ENCODE peak calls at places on chromosomes 3 and 15, in nine cellular contexts. M is HCT116; Y is progenitor cell of endocrine pancreas; O is stimulated activated naive CD8-positive, alpha-beta T cell treated with anti-CD3 and anti-CD28 coated beads, Interleukin-15, amount 100 ng/mL, for 72 hours; P is DMS153; N is glutamatergic neuron; H is HS-5; I is osteocyte; D is ACHN. F is an unnamed sample.

GRCh38 chr3:72368331-72368975 is 479.8 kb downstream of the SHQ1 start:
- DNase-seq in Y (no peak), N (no peak), I (no peak), O (no peak), M (no peak), P (no peak), H (no peak), D (no peak), F (no peak)

GRCh38 chr3:33884204-33884561 is 85.8 kb downstream of the PDCD6IP start:
- DNase-seq in N (no peak), I (no peak), P (peak; percentile 14), M (no peak), H (no peak), Y (no peak), D (no peak), O (no peak), F (peak; percentile 26)

GRCh38 chr15:91921821-91922198 is 68.3 kb downstream of the SLCO3A1 start:
- DNase-seq in Y (no peak), N (no peak), H (no peak), D (no peak), I (no peak), P (no peak), O (no peak), M (no peak), F (no peak)

GRCh38 chr15:63826513-63826912 is 7.2 kb downstream of the HERC1 start:
- DNase-seq in D (no peak), O (no peak), H (no peak), Y (no peak), P (no peak), I (no peak), M (no peak), N (no peak), F (no peak)

GRCh38 chr15:74200871-74201419 is 1.6 kb downstream of the STRA6 start:
- DNase-seq in N (no peak), D (no peak), O (no peak), H (no peak), Y (no peak), M (no peak), I (peak; percentile 88), P (no peak), F (no peak)

GRCh38 chr15:34362047-34362773 is 4.8 kb downstream of the LPCAT4 start:
- DNase-seq in I (no peak), D (no peak), Y (no peak), N (no peak), P (no peak), H (no peak), O (no peak), M (no peak), F (no peak)

GRCh38 chr3:140972833-140973232 is 31.2 kb downstream of the SLC25A36 start:
- DNase-seq in D (peak; percentile 38), N (no peak), O (no peak), P (no peak), Y (no peak), M (no peak), I (no peak), H (no peak), F (peak; percentile 41)

GRCh38 chr15:68695061-68695595 is 116.3 kb downstream of the CORO2B start:
- DNase-seq in Y (no peak), N (no peak), O (no peak), M (no peak), H (no peak), I (no peak), P (no peak), D (no peak), F (no peak)

GRCh38 chr15:63895194-63895593 is 61.4 kb upstream of the HERC1 start:
- DNase-seq in D (no peak), H (no peak), M (no peak), N (no peak), O (no peak), P (no peak), I (no peak), Y (no peak), F (no peak)

GRCh38 chr3:43862992-43863805 is 172.5 kb downstream of the ABHD5 start:
- DNase-seq in N (no peak), Y (no peak), O (no peak), H (no peak), D (no peak), I (peak; percentile 62), P (no peak), M (no peak), F (no peak)

GRCh38 chr15:71003314-71003713 is 110.7 kb downstream of the LRRC49 start:
- DNase-seq in I (no peak), O (no peak), D (no peak), H (no peak), P (no peak), M (no peak), N (no peak), Y (no peak), F (no peak)

GRCh38 chr3:123818921-123819429 is 65.2 kb downstream of the MYLK start:
- DNase-seq in O (no peak), I (no peak), P (no peak), D (no peak), H (peak; percentile 68), Y (no peak), N (no peak), M (no peak), F (peak; percentile 77)

GRCh38 chr3:69240651-69241578 is 118.5 kb upstream of the LMOD3 start:
- DNase-seq in N (no peak), D (no peak), H (no peak), M (no peak), O (no peak), P (no peak), Y (no peak), I (no peak), F (no peak)

GRCh38 chr3:38497026-38497425 is 886 bp downstream of the EXOG start:
- DNase-seq in H (peak; percentile 24), O (no peak), P (no peak), N (no peak), Y (no peak), M (no peak), I (no peak), D (peak; percentile 5), F (no peak)

GRCh38 chr15:80076321-80077318 is 17.1 kb downstream of the ZFAND6 start:
- DNase-seq in O (no peak), M (no peak), N (no peak), D (no peak), P (no peak), H (no peak), I (no peak), Y (no peak), F (peak; percentile 54)

GRCh38 chr3:182384182-182384581 is 409.1 kb upstream of the ATP11B start:
- DNase-seq in O (no peak), Y (no peak), M (no peak), N (no peak), P (no peak), D (no peak), I (no peak), H (no peak), F (no peak)

GRCh38 chr3:141366285-141367037 is 1.8 kb upstream of the ZBTB38 start:
- DNase-seq in I (no peak), D (peak; percentile 82), M (peak; percentile 33), H (peak; percentile 96), P (no peak), Y (no peak), O (no peak), N (no peak), F (peak; percentile 49)

GRCh38 chr15:47688573-47689086 is 28.7 kb upstream of the SEMA6D start:
- DNase-seq in Y (no peak), M (no peak), H (peak; percentile 71), I (no peak), P (no peak), D (no peak), O (no peak), N (no peak), F (no peak)

GRCh38 chr3:70111381-70111780 is 111.8 kb downstream of the SAMMSON start:
- DNase-seq in Y (no peak), M (no peak), I (no peak), P (no peak), H (no peak), N (no peak), D (no peak), O (no peak), F (no peak)

GRCh38 chr15:51846463-51847230 is 17.2 kb downstream of the TMOD3 start:
- DNase-seq in P (no peak), N (no peak), O (no peak), Y (no peak), I (no peak), M (peak; percentile 87), H (peak; percentile 53), D (no peak), F (no peak)

GRCh38 chr3:6994081-6994668 is 133.3 kb downstream of the GRM7 start:
- DNase-seq in N (no peak), I (no peak), H (no peak), O (no peak), Y (no peak), P (no peak), D (peak; percentile 24), M (peak; percentile 1), F (no peak)

GRCh38 chr3:160618363-160618762 is 53.0 kb upstream of the KPNA4 start:
- DNase-seq in M (no peak), I (no peak), D (no peak), Y (no peak), P (no peak), N (no peak), H (no peak), O (no peak), F (no peak)

GRCh38 chr3:193078996-193079731 is 161.5 kb upstream of the MB21D2 start:
- DNase-seq in Y (no peak), O (no peak), D (no peak), N (no peak), H (no peak), M (no peak), I (no peak), P (no peak), F (no peak)

GRCh38 chr3:116001063-116001765 is 377.9 kb downstream of the GAP43 start:
- DNase-seq in M (no peak), I (no peak), P (no peak), N (no peak), Y (no peak), O (no peak), D (peak; percentile 22), H (no peak), F (no peak)

GRCh38 chr3:125062904-125063618 is 7.3 kb upstream of the HEG1 start:
- DNase-seq in D (peak; percentile 89), Y (peak; percentile 24), I (no peak), O (no peak), M (no peak), N (no peak), H (peak; percentile 98), P (no peak), F (peak; percentile 99)

GRCh38 chr3:60355825-60356224 is 895.4 kb downstream of the FHIT start:
- DNase-seq in I (no peak), M (no peak), P (no peak), Y (no peak), D (no peak), H (no peak), O (no peak), N (no peak), F (no peak)

GRCh38 chr3:127781411-127782001 is 40.8 kb downstream of the MGLL start:
- DNase-seq in M (no peak), D (no peak), N (no peak), O (no peak), Y (no peak), P (no peak), H (no peak), I (no peak), F (no peak)

GRCh38 chr15:75672646-75673425 is 25.1 kb downstream of the SNX33 start:
- DNase-seq in P (no peak), H (peak; percentile 47), I (no peak), M (no peak), Y (no peak), D (no peak), N (no peak), O (no peak), F (no peak)

GRCh38 chr3:123151251-123151705 is 50.5 kb upstream of the SEC22A start:
- DNase-seq in H (no peak), M (no peak), P (no peak), O (no peak), N (no peak), D (no peak), I (peak; percentile 74), Y (no peak), F (no peak)

GRCh38 chr3:76367281-76367680 is 581.9 kb upstream of the ZNF717 start:
- DNase-seq in H (peak; percentile 57), M (no peak), D (no peak), I (no peak), Y (no peak), P (no peak), O (no peak), N (no peak), F (no peak)